ENCODE peak calls at places on chromosomes 16 and 17, in six cellular contexts. W is cardiac muscle cell, A is PC-3, R is breast epithelium, T is A673, Z is lung. N is an unnamed sample. For H3K27me3, the result is how much of the 10 kb centered on the place peaks cover.

GRCh38 chr16:22381392-22381791 is 7.0 kb upstream of the CDR2 start:
- DNase-seq in R (no peak), T (no peak), W (no peak), A (no peak), Z (no peak), N (no peak)

GRCh38 chr16:89096768-89097527 is 3.3 kb downstream of the ACSF3 start:
- DNase-seq in R (no peak), Z (no peak), T (no peak), W (no peak), A (no peak), N (no peak)

GRCh38 chr17:54282886-54283285 is 460.2 kb downstream of the KIF2B start:
- DNase-seq in R (no peak), T (no peak), W (no peak), Z (no peak), A (no peak), N (no peak)

GRCh38 chr16:88045820-88046303 is 94.6 kb downstream of the BANP start:
- DNase-seq in A (no peak), T (no peak), R (no peak), W (no peak), Z (no peak), N (no peak)

GRCh38 chr17:27573971-27574525 is 56.9 kb upstream of the LGALS9 start:
- DNase-seq in T (no peak), Z (no peak), R (no peak), W (peak), A (peak), N (no peak)

GRCh38 chr16:9135797-9136196 is 44.4 kb downstream of the HAPSTR1 start:
- DNase-seq in T (no peak), Z (no peak), R (no peak), A (no peak), W (no peak), N (no peak)

GRCh38 chr16:49788505-49788904 is 67.4 kb downstream of the ZNF423 start:
- DNase-seq in R (no peak), Z (no peak), W (peak), T (no peak), A (no peak), N (no peak)

GRCh38 chr17:79942591-79943353 is 92.9 kb downstream of the TBC1D16 start:
- DNase-seq in Z (no peak), T (no peak), W (peak), A (no peak), R (no peak), N (no peak)

GRCh38 chr16:83606486-83607030 is 201.2 kb upstream of the HSBP1 start:
- DNase-seq in Z (no peak), T (no peak), R (no peak), A (no peak), W (no peak), N (no peak)

GRCh38 chr17:81967533-81968395 is 6.8 kb upstream of the NOTUM start:
- DNase-seq in R (peak), W (peak), Z (peak), T (no peak), A (peak), N (peak)

GRCh38 chr17:7475764-7476422 is 3.5 kb downstream of the ZBTB4 start:
- DNase-seq in R (no peak), T (no peak), A (no peak), Z (no peak), W (no peak), N (no peak)

GRCh38 chr17:31499771-31500554 is 108.5 kb downstream of the RAB11FIP4 start:
- DNase-seq in T (no peak), Z (no peak), W (peak), A (peak), R (peak), N (no peak)

GRCh38 chr16:8928467-8928957 is 35.2 kb downstream of the USP7 start:
- DNase-seq in W (peak), T (peak), A (no peak), Z (no peak), R (no peak), N (no peak)

GRCh38 chr17:42879596-42879985 is 21.0 kb upstream of the G6PC1 start:
- DNase-seq in Z (no peak), A (no peak), T (no peak), W (peak), R (no peak), N (no peak)

GRCh38 chr17:82414548-82415281 is 3.4 kb upstream of the HEXD start:
- DNase-seq in R (peak), A (peak), Z (peak), T (peak), W (peak), N (peak)

GRCh38 chr16:3170440-3171180 is 17.4 kb upstream of the OR1F1 start:
- DNase-seq in T (no peak), W (no peak), Z (no peak), A (no peak), R (no peak), N (no peak)
- H3K27me3 ChIP-seq in T (under half), W (half or more), Z (under half), A (under half), R (half or more), N (under half)

DNA sequence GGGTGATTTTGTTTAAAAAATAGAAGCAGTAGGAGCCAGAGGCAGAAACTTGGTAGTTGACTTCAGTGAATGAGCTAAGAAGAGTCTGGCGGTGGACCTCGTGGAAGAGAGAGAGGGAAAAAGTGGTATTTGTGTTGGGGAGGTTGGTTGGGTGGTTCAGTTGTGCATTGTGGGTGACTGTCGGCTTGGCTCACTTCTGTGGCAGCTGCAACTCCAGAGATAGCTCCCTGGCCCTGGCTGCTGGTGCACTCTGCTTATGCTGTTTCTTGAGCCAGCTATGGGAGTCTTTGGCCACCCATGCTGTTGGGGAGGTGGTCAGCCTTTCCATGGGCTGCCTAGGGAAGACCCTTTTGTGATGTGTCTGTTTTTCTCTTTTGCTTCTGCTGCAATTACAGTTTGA is 50.4 kb upstream of the CRISPLD2 start:
- DNase-seq in T (no peak), R (no peak), A (no peak), W (no peak), Z (no peak), N (no peak)
- H3K27ac ChIP-seq in T (no peak), R (no peak), A (no peak), W (no peak), Z (no peak), N (no peak)

GRCh38 chr17:38569701-38570512 is 35.8 kb downstream of the SRCIN1 start:
- DNase-seq in A (no peak), Z (no peak), W (no peak), T (no peak), R (no peak), N (no peak)

GRCh38 chr17:38567350-38567749 is 38.4 kb downstream of the SRCIN1 start:
- DNase-seq in Z (no peak), T (no peak), R (no peak), W (no peak), A (no peak), N (no peak)

GRCh38 chr17:38568845-38569510 is 36.8 kb downstream of the SRCIN1 start:
- DNase-seq in A (no peak), R (no peak), T (no peak), Z (no peak), W (no peak), N (no peak)

GRCh38 chr17:38566666-38567031 is 39.1 kb downstream of the SRCIN1 start:
- DNase-seq in W (no peak), Z (no peak), A (no peak), R (no peak), T (no peak), N (no peak)

GRCh38 chr17:38568274-38568673 is 37.5 kb downstream of the SRCIN1 start:
- DNase-seq in A (no peak), W (no peak), R (no peak), Z (no peak), T (no peak), N (no peak)
- TF ChIP-seq CTCF in A (no peak), W (no peak), R (no peak), Z (no peak), T (no peak), N (no peak)

DNA sequence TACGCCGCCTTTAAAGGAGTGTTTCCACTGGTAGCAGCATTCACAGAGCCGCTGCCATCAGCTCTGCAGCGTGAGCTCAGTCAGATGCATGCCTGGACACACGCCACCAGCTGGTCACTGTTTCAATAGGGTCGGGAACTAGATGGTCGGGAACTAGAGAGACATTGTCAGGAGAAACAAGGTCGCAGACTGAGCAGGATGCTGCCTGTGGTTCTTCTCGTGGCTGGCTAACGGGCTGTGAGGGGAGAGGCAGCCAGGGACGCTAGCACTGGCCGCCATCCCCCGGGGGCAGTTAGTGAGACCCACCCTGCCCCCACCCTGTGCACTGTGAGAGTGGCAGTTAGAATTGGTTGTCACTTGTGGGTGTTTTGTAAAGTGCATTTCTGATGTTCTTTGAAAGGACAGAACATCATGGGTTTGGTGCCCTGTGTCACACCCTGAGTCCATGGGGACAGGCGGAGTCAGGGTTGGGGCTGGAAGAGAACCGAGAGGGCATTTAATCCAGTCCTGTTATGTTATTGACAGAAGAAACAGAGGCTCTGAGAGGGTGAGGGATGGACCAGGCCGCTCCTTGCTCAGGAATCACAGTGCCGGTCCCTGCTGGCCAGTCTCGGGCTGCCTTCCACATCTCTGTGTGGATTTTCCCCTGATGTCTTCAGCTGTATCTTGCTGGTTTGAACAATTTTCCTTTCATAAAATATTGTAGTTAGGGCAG is 86.4 kb downstream of the SPECC1 start:
- DNase-seq in T (peak), W (peak), Z (no peak), R (peak), A (peak), N (peak)
- H3K27me3 ChIP-seq in T (under half), W (under half), Z (under half), R (under half), A (under half), N (under half)

GRCh38 chr16:85513649-85514048 is 99.5 kb upstream of the GSE1 start:
- DNase-seq in Z (no peak), W (no peak), R (no peak), A (no peak), T (no peak), N (no peak)

GRCh38 chr16:85510203-85510602 is 102.9 kb upstream of the GSE1 start:
- DNase-seq in T (no peak), R (no peak), W (no peak), Z (no peak), A (no peak), N (no peak)

GRCh38 chr16:85512716-85513115 is 100.4 kb upstream of the GSE1 start:
- DNase-seq in A (no peak), R (no peak), W (no peak), T (no peak), Z (no peak), N (no peak)

GRCh38 chr16:85513180-85513579 is 99.9 kb upstream of the GSE1 start:
- DNase-seq in W (no peak), Z (no peak), R (no peak), A (no peak), T (no peak), N (no peak)

GRCh38 chr16:85511938-85512551 is 101.1 kb upstream of the GSE1 start:
- DNase-seq in A (no peak), W (no peak), T (no peak), R (no peak), Z (no peak), N (no peak)
- H3K27ac ChIP-seq in A (no peak), W (no peak), T (no peak), R (no peak), Z (no peak), N (no peak)

N was measured in prostate gland.